ENCODE peak calls at places on chromosomes 13 and 19, in five cellular contexts. E, L, N, B and A are unnamed samples.

GRCh38 chr19:45442927-45443461 is 19.3 kb upstream of the ERCC1 start:
- DNase-seq in E (peak), L (peak), N (no peak), B (no peak), A (no peak)

GRCh38 chr19:33063356-33064116 is 1.2 kb downstream of the RHPN2 start:
- DNase-seq in E (no peak), L (no peak), N (no peak), B (no peak), A (peak)

GRCh38 chr13:26872444-26873173 is 112.0 kb upstream of the GPR12 start:
- DNase-seq in E (peak), L (peak), N (peak), B (no peak), A (peak)

GRCh38 chr19:10648360-10648759 is 5.8 kb upstream of the ILF3 start:
- DNase-seq in E (no peak), L (no peak), N (no peak), B (no peak), A (no peak)

GRCh38 chr13:31204592-31204991 is 4.8 kb downstream of the B3GLCT start:
- DNase-seq in E (no peak), L (no peak), N (peak), B (peak), A (peak)

GRCh38 chr19:3398114-3398899 is 31.9 kb downstream of the NFIC start:
- DNase-seq in E (no peak), L (no peak), N (peak), B (no peak), A (no peak)

GRCh38 chr13:111903143-111903542 is 163.8 kb upstream of the SOX1 start:
- DNase-seq in E (no peak), L (no peak), N (no peak), B (no peak), A (no peak)

GRCh38 chr13:90830782-90831181 is 516.7 kb upstream of the MIR17HG start:
- DNase-seq in E (no peak), L (no peak), N (no peak), B (no peak), A (no peak)

GRCh38 chr13:84896128-84896527 is 903.1 kb downstream of the SLITRK6 start:
- DNase-seq in E (peak), L (no peak), N (peak), B (peak), A (peak)

GRCh38 chr13:36251528-36251927 is 37.2 kb upstream of the SOHLH2 start:
- DNase-seq in E (no peak), L (no peak), N (no peak), B (no peak), A (no peak)

GRCh38 chr19:14502334-14503092 is 6.6 kb upstream of the GIPC1 start:
- DNase-seq in E (no peak), L (no peak), N (no peak), B (no peak), A (no peak)

GRCh38 chr19:34184880-34185491 is 12.7 kb downstream of the LSM14A start:
- DNase-seq in E (no peak), L (no peak), N (peak), B (peak), A (no peak)

GRCh38 chr19:956747-957451 is 27.2 kb upstream of the WDR18 start:
- DNase-seq in E (no peak), L (no peak), N (peak), B (no peak), A (no peak)